ENCODE peak calls at places on chromosomes 6 and 20, in four cellular contexts. S is body of pancreas; Z is CD8-positive, alpha-beta T cell; W is GM23248. J is an unnamed sample.

GRCh38 chr6:144931172-144932035 is 646.3 kb downstream of the UTRN start:
- DNase-seq in S (peak; percentile 71), Z (no peak), W (peak; percentile 66), J (peak; percentile 67)

GRCh38 chr20:59151391-59151790 is 12.2 kb upstream of the ZNF831 start:
- DNase-seq in S (no peak), Z (no peak), W (no peak), J (no peak)

GRCh38 chr6:137661601-137662000 is 167.4 kb upstream of the OLIG3 start:
- DNase-seq in S (peak; percentile 26), Z (peak; percentile 40), W (peak; percentile 52), J (peak; percentile 37)

GRCh38 chr6:44593539-44593944 is 206.0 kb downstream of the CDC5L start:
- DNase-seq in S (peak; percentile 41), Z (peak; percentile 57), W (peak; percentile 74), J (peak; percentile 99)

GRCh38 chr6:40350193-40350941 is 236.8 kb downstream of the LRFN2 start:
- DNase-seq in S (no peak), Z (no peak), W (no peak), J (no peak)

GRCh38 chr20:19048898-19049889 is 163.2 kb upstream of the SLC24A3 start:
- DNase-seq in S (no peak), Z (no peak), W (peak; percentile 6), J (no peak)

GRCh38 chr6:5302220-5302946 is 41.1 kb downstream of the FARS2 start:
- DNase-seq in S (no peak), Z (no peak), W (no peak), J (no peak)

GRCh38 chr6:138013949-138014348 is 93.3 kb downstream of the PERP start:
- DNase-seq in S (no peak), Z (no peak), W (no peak), J (no peak)

GRCh38 chr20:47973519-47974233 is 188.4 kb upstream of the SULF2 start:
- DNase-seq in S (peak; percentile 24), Z (no peak), W (no peak), J (peak; percentile 76)

GRCh38 chr6:18335948-18336347 is 51.2 kb upstream of the RNF144B start:
- DNase-seq in S (no peak), Z (no peak), W (no peak), J (no peak)
- H3K4me1 ChIP-seq in S (no peaks in the 10 kb centered on the region), Z (no peaks in the 10 kb centered on the region), W (no peaks in the 10 kb centered on the region), J (no peaks in the 10 kb centered on the region)

GRCh38 chr6:25277857-25278256 is 1.3 kb upstream of the CARMIL1 start:
- DNase-seq in S (no peak), Z (no peak), W (no peak), J (no peak)
- H3K27ac ChIP-seq in S (no peak overlapping the region), Z (no peak overlapping the region), W (no peak overlapping the region), J (no peak overlapping the region)

GRCh38 chr20:14562976-14563375 is 225.6 kb upstream of the FLRT3 start:
- DNase-seq in S (no peak), Z (no peak), W (no peak), J (no peak)
- H3K4me1 ChIP-seq in S (no peaks in the 10 kb centered on the region), Z (no peaks in the 10 kb centered on the region), W (peaks cover 19% of the 10 kb centered on the region), J (peaks cover 16% of the 10 kb centered on the region)

DNA sequence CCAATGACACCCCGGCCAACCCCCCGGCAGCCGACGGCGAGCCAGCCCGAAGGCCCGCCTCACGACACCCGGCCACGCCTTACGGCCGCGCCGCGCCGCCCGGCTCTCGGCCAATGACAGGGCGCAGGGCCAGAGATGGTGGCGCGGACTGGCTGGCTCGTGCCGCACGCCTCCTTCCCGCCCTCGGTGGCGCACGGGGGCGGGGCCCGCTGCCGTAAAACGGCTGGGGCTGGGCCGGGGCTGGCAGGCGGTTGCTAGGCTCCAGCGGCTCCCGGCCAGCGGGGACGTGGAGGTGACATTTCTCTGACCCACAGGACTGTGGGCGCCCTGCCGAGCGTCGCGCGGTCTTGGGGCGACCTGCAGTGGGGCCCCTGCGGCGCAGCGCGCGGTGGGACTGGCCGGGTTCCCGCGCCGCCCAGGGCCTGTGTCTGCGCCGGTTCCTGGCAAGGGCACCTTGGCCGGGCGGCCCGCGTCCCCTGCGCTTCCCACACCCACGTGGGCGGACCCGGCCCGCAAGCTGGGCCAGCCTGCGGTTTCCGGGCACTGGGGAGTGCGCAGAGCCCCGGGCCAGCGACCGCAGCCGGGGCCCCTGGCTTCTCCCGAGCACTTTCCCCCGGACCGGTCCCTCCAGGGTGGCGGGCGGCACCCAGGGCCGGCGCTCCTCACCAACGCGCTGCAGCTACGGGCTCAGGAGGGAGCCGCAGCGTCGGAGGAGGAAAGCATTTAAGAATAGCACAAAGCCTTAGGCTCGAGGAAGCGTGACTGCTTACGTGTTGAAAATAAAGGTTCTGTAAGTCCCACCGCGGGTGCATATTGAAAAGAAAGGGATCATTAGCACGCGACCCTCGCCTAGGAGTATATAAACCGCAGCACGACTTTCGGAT is at the start of gene MPC1:
- DNase-seq in S (peak; percentile 97), Z (peak; percentile 94), W (peak; percentile 98), J (peak; percentile 97)
- H3K27ac ChIP-seq in S (peak within 1 kb of the TSS; percentile 99), Z (peak within 1 kb of the TSS; percentile 75), W (peak within 1 kb of the TSS; percentile 84), J (peak within 1 kb of the TSS; percentile 82)

GRCh38 chr6:147577466-147577865 is 69.0 kb downstream of the SAMD5 start:
- DNase-seq in S (no peak), Z (no peak), W (no peak), J (no peak)

GRCh38 chr6:147579667-147580066 is 71.2 kb downstream of the SAMD5 start:
- DNase-seq in S (no peak), Z (no peak), W (no peak), J (no peak)

GRCh38 chr6:147578159-147578558 is 69.7 kb downstream of the SAMD5 start:
- DNase-seq in S (no peak), Z (no peak), W (no peak), J (no peak)

GRCh38 chr6:147578883-147579282 is 70.4 kb downstream of the SAMD5 start:
- DNase-seq in S (no peak), Z (no peak), W (no peak), J (no peak)
- H3K4me1 ChIP-seq in S (no peaks in the 10 kb centered on the region), Z (no peaks in the 10 kb centered on the region), W (no peaks in the 10 kb centered on the region), J (no peaks in the 10 kb centered on the region)

J was measured in SJCRH30.